ENCODE peak calls at places on chromosomes 7 and 10, in nine cellular contexts. H is lung, Y is tibial artery, L is Caco-2, A is upper lobe of right lung, N is prostate gland, R is AG10803, S is upper lobe of left lung, M is stomach. G is an unnamed sample.

GRCh38 chr7:110922906-110923305 is 168.0 kb upstream of the LRRN3 start:
- DNase-seq in H (no peak), Y (no peak), L (no peak), A (no peak), N (no peak), R (peak; percentile 24), S (no peak), M (no peak), G (no peak)

GRCh38 chr7:75625868-75626267 is 112.9 kb downstream of the HIP1 start:
- DNase-seq in H (no peak), Y (no peak), L (no peak), A (no peak), N (no peak), R (no peak), S (no peak), M (no peak), G (no peak)

GRCh38 chr10:77824893-77825292 is 101.7 kb downstream of the DLG5 start:
- DNase-seq in H (no peak), Y (no peak), L (no peak), A (no peak), N (no peak), R (no peak), S (no peak), M (no peak), G (no peak)

GRCh38 chr7:141486959-141487358 is 64.3 kb upstream of the AGK start:
- DNase-seq in H (no peak), Y (no peak), L (no peak), A (no peak), N (no peak), R (no peak), S (no peak), M (no peak), G (no peak)

GRCh38 chr7:5638994-5639393 is 142.5 kb downstream of the RNF216 start:
- DNase-seq in H (no peak), Y (no peak), L (peak; percentile 69), A (no peak), N (no peak), R (peak; percentile 22), S (no peak), M (no peak), G (no peak)

GRCh38 chr7:112001089-112001826 is 204.9 kb downstream of the DOCK4 start:
- DNase-seq in H (no peak), Y (no peak), L (no peak), A (no peak), N (no peak), R (peak; percentile 78), S (no peak), M (no peak), G (no peak)

GRCh38 chr10:25867321-25867720 is 66.7 kb upstream of the MYO3A start:
- DNase-seq in H (no peak), Y (no peak), L (no peak), A (no peak), N (no peak), R (no peak), S (no peak), M (no peak), G (no peak)

GRCh38 chr10:95815133-95815532 is 59.2 kb downstream of the ENTPD1 start:
- DNase-seq in H (no peak), Y (no peak), L (no peak), A (no peak), N (no peak), R (no peak), S (no peak), M (no peak), G (no peak)

GRCh38 chr10:67075381-67076001 is 149.7 kb downstream of the LRRTM3 start:
- DNase-seq in H (no peak), Y (no peak), L (no peak), A (no peak), N (no peak), R (no peak), S (no peak), M (no peak), G (no peak)

GRCh38 chr10:77837248-77837924 is 89.2 kb downstream of the DLG5 start:
- DNase-seq in H (no peak), Y (no peak), L (peak; percentile 28), A (no peak), N (no peak), R (peak; percentile 8), S (no peak), M (peak; percentile 31), G (no peak)

GRCh38 chr7:92698237-92698841 is 108.1 kb upstream of the FAM133B start:
- DNase-seq in H (no peak), Y (no peak), L (no peak), A (no peak), N (peak; percentile 23), R (peak; percentile 96), S (no peak), M (peak; percentile 62), G (peak; percentile 33)

GRCh38 chr7:41693150-41693997 is 9.5 kb downstream of the INHBA start:
- DNase-seq in H (no peak), Y (no peak), L (no peak), A (no peak), N (no peak), R (no peak), S (no peak), M (no peak), G (no peak)

GRCh38 chr10:133142523-133143199 is 17.4 kb upstream of the KNDC1 start:
- DNase-seq in H (no peak), Y (peak; percentile 10), L (no peak), A (no peak), N (no peak), R (no peak), S (peak; percentile 25), M (no peak), G (no peak)

GRCh38 chr7:262251-262572 is 27.8 kb upstream of the FOXL3 start:
- DNase-seq in H (no peak), Y (no peak), L (no peak), A (peak; percentile 37), N (no peak), R (no peak), S (no peak), M (no peak), G (peak; percentile 4)

GRCh38 chr10:114172241-114172640 is 1.8 kb downstream of the CCDC186 start:
- DNase-seq in H (no peak), Y (no peak), L (no peak), A (no peak), N (no peak), R (peak; percentile 31), S (no peak), M (no peak), G (no peak)

GRCh38 chr7:16762177-16762576 is 8.6 kb downstream of the TSPAN13 start:
- DNase-seq in H (peak; percentile 56), Y (no peak), L (peak; percentile 83), A (no peak), N (no peak), R (no peak), S (no peak), M (no peak), G (no peak)

GRCh38 chr10:123790132-123790885 is 101.3 kb downstream of the CPXM2 start:
- DNase-seq in H (no peak), Y (no peak), L (peak; percentile 10), A (no peak), N (no peak), R (no peak), S (no peak), M (no peak), G (no peak)

GRCh38 chr7:81839708-81840359 is 70.0 kb upstream of the HGF start:
- DNase-seq in H (no peak), Y (no peak), L (no peak), A (no peak), N (no peak), R (no peak), S (no peak), M (no peak), G (no peak)

GRCh38 chr7:38545977-38546376 is 85.2 kb downstream of the AMPH start:
- DNase-seq in H (no peak), Y (no peak), L (no peak), A (no peak), N (no peak), R (no peak), S (no peak), M (no peak), G (no peak)

GRCh38 chr7:31095286-31096197 is 43.4 kb downstream of the ADCYAP1R1 start:
- DNase-seq in H (no peak), Y (no peak), L (no peak), A (peak; percentile 50), N (no peak), R (no peak), S (no peak), M (peak; percentile 11), G (no peak)

GRCh38 chr10:78165617-78166016 is 132.0 kb downstream of the RPS24 start:
- DNase-seq in H (no peak), Y (no peak), L (peak; percentile 28), A (no peak), N (no peak), R (no peak), S (no peak), M (no peak), G (no peak)

GRCh38 chr7:123204206-123204835 is 4.6 kb upstream of the SLC13A1 start:
- DNase-seq in H (no peak), Y (no peak), L (no peak), A (no peak), N (no peak), R (no peak), S (no peak), M (no peak), G (no peak)

DNA sequence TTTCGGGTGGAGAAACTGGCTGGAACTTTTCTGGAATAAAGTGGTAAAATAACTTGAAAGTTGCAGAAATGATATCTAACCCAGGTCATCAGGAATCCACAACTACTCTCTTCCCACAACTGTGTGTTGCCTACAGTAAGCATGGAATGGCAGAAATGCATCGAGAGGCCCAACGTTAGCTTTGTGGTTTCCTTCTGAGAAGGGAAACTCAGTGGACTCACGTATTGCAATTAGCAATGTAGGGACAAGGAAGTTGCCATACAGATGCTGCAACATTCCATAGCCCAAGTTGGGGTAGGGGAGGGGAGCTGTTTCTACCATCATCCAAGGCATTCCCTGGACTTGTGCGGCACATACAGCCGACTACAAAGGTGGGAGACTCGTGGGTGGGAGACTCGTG is 1.9 kb downstream of the PON1 start:
- DNase-seq in H (no peak), Y (no peak), L (no peak), A (no peak), N (no peak), R (peak; percentile 55), S (no peak), M (no peak), G (no peak)
- H3K4me3 ChIP-seq in H (no peak overlapping the region), Y (no peak overlapping the region), L (no peak overlapping the region), A (no peak overlapping the region), N (no peak overlapping the region), R (no peak overlapping the region), S (no peak overlapping the region), M (no peak overlapping the region), G (no peak overlapping the region)

GRCh38 chr7:129778770-129779601 is 167.5 kb downstream of the NRF1 start:
- DNase-seq in H (no peak), Y (no peak), L (peak; percentile 50), A (no peak), N (no peak), R (no peak), S (no peak), M (no peak), G (no peak)
- TF ChIP-seq CTCF in H (no peak), Y (no peak), L (peak; percentile 21), A (no peak), N (peak; percentile 30), R (no peak), S (no peak), M (no peak), G (no peak)

GRCh38 chr10:47299989-47300931 is at the start of gene GDF10:
- DNase-seq in H (no peak), Y (no peak), L (peak; percentile 47), A (no peak), N (no peak), R (no peak), S (peak; percentile 86), M (no peak), G (no peak)
- H3K4me3 ChIP-seq in H (peak within 1 kb of the TSS; percentile 16), Y (peak within 1 kb of the TSS; percentile 52), L (peak within 1 kb of the TSS; percentile 24), A (peak within 1 kb of the TSS; percentile 49), N (peak within 1 kb of the TSS; percentile 30), R (no peak within 1 kb of the TSS), S (peak within 1 kb of the TSS; percentile 48), M (peak within 1 kb of the TSS; percentile 42), G (peak within 1 kb of the TSS; percentile 62)

GRCh38 chr10:74194545-74194944 is 43.5 kb downstream of the ADK start:
- DNase-seq in H (no peak), Y (no peak), L (no peak), A (no peak), N (no peak), R (no peak), S (no peak), M (no peak), G (no peak)
- TF ChIP-seq CTCF in H (no peak), Y (no peak), L (no peak), A (no peak), N (no peak), R (no peak), S (no peak), M (no peak), G (no peak)

G was measured in left ventricle myocardium inferior.